ENCODE peak calls at places on chromosomes 7 and 10, in five cellular contexts. One of them, this sample, is unnamed.

GRCh38 chr7:146844405-146844804 is 727.8 kb downstream of the CNTNAP2 start:
- DNase-seq in ovary: no peak
- DNase-seq in sigmoid colon: no peak
- DNase-seq in A549: no peak
- DNase-seq in esophagus muscularis mucosa: no peak
- DNase-seq in this sample: no peak

GRCh38 chr7:127768241-127768640 is 116.2 kb downstream of the SND1 start:
- DNase-seq in A549: no peak
- DNase-seq in ovary: no peak
- DNase-seq in sigmoid colon: no peak
- DNase-seq in esophagus muscularis mucosa: no peak
- DNase-seq in this sample: no peak

GRCh38 chr7:30260246-30260768 is 24.1 kb upstream of the ZNRF2 start:
- DNase-seq in A549: no peak
- DNase-seq in ovary: no peak
- DNase-seq in sigmoid colon: no peak
- DNase-seq in esophagus muscularis mucosa: no peak
- DNase-seq in this sample: no peak

GRCh38 chr7:36048141-36048901 is 104.7 kb upstream of the EEPD1 start:
- DNase-seq in ovary: no peak
- DNase-seq in esophagus muscularis mucosa: no peak
- DNase-seq in sigmoid colon: peak; percentile 75
- DNase-seq in A549: no peak
- DNase-seq in this sample: no peak

GRCh38 chr10:110679633-110680472 is 35.7 kb downstream of the RBM20 start:
- DNase-seq in A549: no peak
- DNase-seq in esophagus muscularis mucosa: no peak
- DNase-seq in sigmoid colon: no peak
- DNase-seq in ovary: no peak
- DNase-seq in this sample: no peak

GRCh38 chr7:95922191-95922590 is 149.8 kb downstream of the DYNC1I1 start:
- DNase-seq in sigmoid colon: no peak
- DNase-seq in A549: no peak
- DNase-seq in esophagus muscularis mucosa: no peak
- DNase-seq in ovary: no peak
- DNase-seq in this sample: no peak

GRCh38 chr7:140534743-140535142 is 55.4 kb upstream of the MKRN1 start:
- DNase-seq in ovary: no peak
- DNase-seq in A549: no peak
- DNase-seq in sigmoid colon: peak; percentile 71
- DNase-seq in esophagus muscularis mucosa: no peak
- DNase-seq in this sample: no peak

GRCh38 chr10:93384006-93384405 is 98.1 kb downstream of the MYOF start:
- DNase-seq in A549: peak; percentile 40
- DNase-seq in sigmoid colon: no peak
- DNase-seq in esophagus muscularis mucosa: no peak
- DNase-seq in ovary: no peak
- DNase-seq in this sample: no peak

DNA sequence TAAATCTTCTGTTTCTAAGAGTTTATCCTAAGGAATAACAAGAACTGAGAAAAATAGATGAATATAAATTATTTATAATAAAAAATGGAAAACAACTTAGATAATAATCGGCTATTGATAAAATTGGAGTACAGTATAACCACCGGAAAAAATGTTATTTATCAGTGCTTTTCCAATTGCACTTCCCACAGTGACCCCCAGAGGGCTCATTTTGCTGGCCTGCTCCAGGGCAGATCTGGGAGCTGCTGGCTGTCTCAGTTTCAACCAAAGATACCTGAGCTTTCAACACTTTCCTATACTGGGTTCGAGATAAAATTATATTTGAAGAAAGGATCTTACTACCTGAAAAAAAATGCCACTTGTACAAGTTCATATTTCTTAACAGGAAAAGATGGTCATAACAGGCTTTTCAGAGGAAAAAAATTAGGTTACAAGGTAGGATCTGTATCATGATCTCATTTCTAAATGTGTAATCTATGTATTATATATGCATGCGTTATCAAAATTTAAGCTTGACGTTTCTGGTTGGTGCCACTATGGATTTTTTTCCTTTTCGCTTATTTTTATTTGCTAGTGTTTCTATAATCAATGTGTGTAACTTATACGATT is 165.7 kb downstream of the NPSR1 start:
- DNase-seq in sigmoid colon: no peak
- DNase-seq in A549: peak; percentile 56
- DNase-seq in esophagus muscularis mucosa: no peak
- DNase-seq in ovary: no peak
- DNase-seq in this sample: peak; percentile 34
- TF ChIP-seq CTCF in sigmoid colon: peak; percentile 56
- TF ChIP-seq CTCF in A549: peak; percentile 87
- TF ChIP-seq CTCF in esophagus muscularis mucosa: peak; percentile 73
- TF ChIP-seq CTCF in ovary: no peak
- TF ChIP-seq CTCF in this sample: peak; percentile 63

GRCh38 chr7:139089118-139089517 is 20.4 kb downstream of the ZC3HAV1 start:
- DNase-seq in sigmoid colon: no peak
- DNase-seq in esophagus muscularis mucosa: no peak
- DNase-seq in A549: no peak
- DNase-seq in ovary: no peak
- DNase-seq in this sample: no peak
- TF ChIP-seq EP300 in sigmoid colon: no peak
- TF ChIP-seq EP300 in esophagus muscularis mucosa: no peak
- TF ChIP-seq EP300 in A549: no peak
- TF ChIP-seq EP300 in ovary: no peak
- TF ChIP-seq EP300 in this sample: no peak

GRCh38 chr10:59820471-59820870 is 67.2 kb upstream of the MRLN start:
- DNase-seq in A549: no peak
- DNase-seq in ovary: no peak
- DNase-seq in sigmoid colon: no peak
- DNase-seq in esophagus muscularis mucosa: no peak
- DNase-seq in this sample: no peak
- TF ChIP-seq CTCF in A549: no peak
- TF ChIP-seq CTCF in ovary: no peak
- TF ChIP-seq CTCF in sigmoid colon: no peak
- TF ChIP-seq CTCF in esophagus muscularis mucosa: no peak
- TF ChIP-seq CTCF in this sample: no peak

GRCh38 chr10:84328303-84329093 is at the start of gene CCSER2:
- DNase-seq in esophagus muscularis mucosa: peak; percentile 99
- DNase-seq in sigmoid colon: peak; percentile 99
- DNase-seq in ovary: peak; percentile 100
- DNase-seq in A549: peak; percentile 95
- DNase-seq in this sample: peak; percentile 99
- TF ChIP-seq EP300 in esophagus muscularis mucosa: no peak
- TF ChIP-seq EP300 in sigmoid colon: no peak
- TF ChIP-seq EP300 in ovary: no peak
- TF ChIP-seq EP300 in A549: no peak
- TF ChIP-seq EP300 in this sample: no peak

GRCh38 chr7:66142334-66142733 is 27.7 kb downstream of the CRCP start:
- DNase-seq in ovary: no peak
- DNase-seq in esophagus muscularis mucosa: no peak
- DNase-seq in A549: no peak
- DNase-seq in sigmoid colon: no peak
- DNase-seq in this sample: no peak

GRCh38 chr7:66146701-66147100 is 32.1 kb downstream of the CRCP start:
- DNase-seq in A549: no peak
- DNase-seq in esophagus muscularis mucosa: no peak
- DNase-seq in sigmoid colon: no peak
- DNase-seq in ovary: no peak
- DNase-seq in this sample: no peak

GRCh38 chr7:66143876-66144332 is 29.3 kb downstream of the CRCP start:
- DNase-seq in ovary: no peak
- DNase-seq in A549: no peak
- DNase-seq in sigmoid colon: no peak
- DNase-seq in esophagus muscularis mucosa: no peak
- DNase-seq in this sample: no peak

GRCh38 chr7:66142996-66143395 is 28.3 kb downstream of the CRCP start:
- DNase-seq in esophagus muscularis mucosa: no peak
- DNase-seq in sigmoid colon: no peak
- DNase-seq in ovary: no peak
- DNase-seq in A549: no peak
- DNase-seq in this sample: no peak

GRCh38 chr7:66145404-66145843 is 30.8 kb downstream of the CRCP start:
- DNase-seq in ovary: peak; percentile 79
- DNase-seq in esophagus muscularis mucosa: no peak
- DNase-seq in sigmoid colon: peak; percentile 91
- DNase-seq in A549: no peak
- DNase-seq in this sample: peak; percentile 37
- TF ChIP-seq CTCF in ovary: peak; percentile 33
- TF ChIP-seq CTCF in esophagus muscularis mucosa: no peak
- TF ChIP-seq CTCF in sigmoid colon: no peak
- TF ChIP-seq CTCF in A549: no peak
- TF ChIP-seq CTCF in this sample: no peak

GRCh38 chr7:103991406-103991805 is 1.9 kb upstream of the RELN start:
- DNase-seq in A549: no peak
- DNase-seq in sigmoid colon: no peak
- DNase-seq in ovary: no peak
- DNase-seq in esophagus muscularis mucosa: no peak
- DNase-seq in this sample: no peak

GRCh38 chr7:103995554-103995953 is 6.1 kb upstream of the RELN start:
- DNase-seq in esophagus muscularis mucosa: no peak
- DNase-seq in A549: no peak
- DNase-seq in sigmoid colon: no peak
- DNase-seq in ovary: no peak
- DNase-seq in this sample: no peak

GRCh38 chr7:103996639-103997038 is 7.2 kb upstream of the RELN start:
- DNase-seq in A549: no peak
- DNase-seq in sigmoid colon: no peak
- DNase-seq in ovary: no peak
- DNase-seq in esophagus muscularis mucosa: no peak
- DNase-seq in this sample: no peak

GRCh38 chr7:103993551-103993950 is 4.1 kb upstream of the RELN start:
- DNase-seq in sigmoid colon: no peak
- DNase-seq in A549: no peak
- DNase-seq in ovary: no peak
- DNase-seq in esophagus muscularis mucosa: no peak
- DNase-seq in this sample: no peak

DNA sequence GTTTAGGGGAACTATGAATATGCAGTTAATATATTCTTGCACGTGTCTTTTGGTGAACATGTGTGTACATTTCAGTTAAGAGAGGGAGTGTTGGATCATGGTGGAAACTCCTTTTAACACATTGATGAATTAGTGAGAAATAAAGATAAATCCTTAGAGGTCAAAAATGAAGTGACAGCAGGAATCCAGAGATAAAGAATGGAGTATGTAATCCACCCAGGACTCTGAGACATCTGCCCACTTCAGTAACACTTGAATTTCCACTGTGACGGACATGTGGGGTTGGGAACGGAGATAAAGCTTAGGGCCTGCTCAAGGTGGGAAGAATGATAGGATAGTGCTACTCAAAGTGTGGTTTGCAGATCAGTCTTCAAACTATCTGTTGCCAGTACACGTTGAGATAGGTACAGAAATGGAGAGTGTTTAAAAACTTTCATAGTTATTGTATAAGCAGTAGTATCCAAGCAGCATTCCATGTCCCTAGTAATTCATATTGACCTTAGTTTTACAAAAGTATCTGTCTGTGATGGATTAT is 6.6 kb upstream of the RELN start:
- DNase-seq in sigmoid colon: no peak
- DNase-seq in ovary: no peak
- DNase-seq in esophagus muscularis mucosa: no peak
- DNase-seq in A549: no peak
- DNase-seq in this sample: no peak
- TF ChIP-seq EP300 in sigmoid colon: no peak
- TF ChIP-seq EP300 in ovary: no peak
- TF ChIP-seq EP300 in esophagus muscularis mucosa: no peak
- TF ChIP-seq EP300 in A549: no peak
- TF ChIP-seq EP300 in this sample: no peak

GRCh38 chr7:57308631-57309408 is 141.2 kb upstream of the ZNF716 start:
- DNase-seq in esophagus muscularis mucosa: no peak
- DNase-seq in ovary: no peak
- DNase-seq in A549: no peak
- DNase-seq in sigmoid colon: no peak
- DNase-seq in this sample: no peak
- TF ChIP-seq CTCF in esophagus muscularis mucosa: no peak
- TF ChIP-seq CTCF in ovary: no peak
- TF ChIP-seq CTCF in A549: no peak
- TF ChIP-seq CTCF in sigmoid colon: no peak
- TF ChIP-seq CTCF in this sample: no peak

This sample was measured in upper lobe of left lung.